ENCODE peak calls at places on chromosomes 4 and X, in four cellular contexts. H is HEK293T, T is left kidney, C is EL. J is an unnamed sample.

GRCh38 chrX:24264383-24264782 is 49.5 kb downstream of the SUPT20HL2 start:
- DNase-seq in T (no peak), C (no peak), H (no peak), J (no peak)

GRCh38 chr4:37188100-37188499 is 56.4 kb upstream of the NWD2 start:
- DNase-seq in H (peak), C (no peak), T (no peak), J (no peak)

GRCh38 chr4:16140520-16141249 is 56.9 kb upstream of the PROM1 start:
- DNase-seq in C (peak), H (peak), T (peak), J (peak)

GRCh38 chrX:15151267-15152196 is 118.4 kb downstream of the ASB9 start:
- DNase-seq in T (no peak), H (no peak), C (peak), J (no peak)

GRCh38 chr4:175833574-175834350 is 21.7 kb upstream of the GPM6A start:
- DNase-seq in T (no peak), C (no peak), H (no peak), J (no peak)

GRCh38 chrX:16185725-16186136 is 18.4 kb downstream of the MAGEB17 start:
- DNase-seq in C (peak), H (no peak), T (peak), J (no peak)

GRCh38 chr4:98739718-98740117 is 81.3 kb upstream of the TSPAN5 start:
- DNase-seq in T (no peak), H (no peak), C (no peak), J (no peak)

GRCh38 chr4:150581611-150582010 is 340 bp upstream of the MAB21L2 start:
- DNase-seq in T (peak), C (no peak), H (no peak), J (peak)